ENCODE peak calls at places on chromosomes 1 and 21, in four cellular contexts. D is GM23338; I is CD4-positive, alpha-beta memory T cell; A is neuronal stem cell. W is an unnamed sample. For H3K36me3, the result is how much of the 10 kb centered on the place peaks cover.

GRCh38 chr21:21632926-21633325 is 634.7 kb downstream of the NCAM2 start:
- DNase-seq in A (no peak), I (no peak), D (no peak), W (no peak)

GRCh38 chr1:175397103-175397502 is 204.5 kb upstream of the KIAA0040 start:
- DNase-seq in D (no peak), I (no peak), A (no peak), W (no peak)

GRCh38 chr1:77350012-77350411 is 68.2 kb downstream of the AK5 start:
- DNase-seq in A (no peak), D (no peak), I (no peak), W (no peak)

GRCh38 chr1:41917051-41917530 is 1.6 kb downstream of the HIVEP3 start:
- DNase-seq in A (no peak), D (no peak), I (no peak), W (no peak)

GRCh38 chr1:186950547-186950946 is 121.8 kb downstream of the PLA2G4A start:
- DNase-seq in I (no peak), D (no peak), A (no peak), W (no peak)

GRCh38 chr1:206107168-206107544 is 10.0 kb downstream of the AVPR1B start:
- DNase-seq in D (no peak), A (no peak), I (no peak), W (no peak)

GRCh38 chr1:15994590-15995351 is 9.3 kb upstream of the SRARP start:
- DNase-seq in A (no peak), I (no peak), D (peak), W (peak)

GRCh38 chr1:149849246-149849946 is 50.0 kb upstream of the BOLA1 start:
- DNase-seq in I (no peak), A (no peak), D (peak), W (no peak)

GRCh38 chr21:14545906-14546480 is at the start of gene SAMSN1:
- DNase-seq in A (no peak), I (peak), D (no peak), W (no peak)

GRCh38 chr1:43435146-43436145 is 18.3 kb downstream of the HYI start:
- DNase-seq in D (peak), I (no peak), A (no peak), W (peak)

GRCh38 chr1:32223683-32224082 is 1.5 kb downstream of the EIF3I start:
- DNase-seq in D (no peak), A (no peak), I (no peak), W (no peak)
- H3K4me3 ChIP-seq in D (peak), A (peak), I (no peak), W (no peak)

GRCh38 chr1:212871976-212872375 is 13.9 kb downstream of the FLVCR1 start:
- DNase-seq in I (no peak), A (no peak), D (no peak), W (no peak)

GRCh38 chr1:212878418-212878817 is 20.3 kb downstream of the FLVCR1 start:
- DNase-seq in D (no peak), A (no peak), I (no peak), W (no peak)

DNA sequence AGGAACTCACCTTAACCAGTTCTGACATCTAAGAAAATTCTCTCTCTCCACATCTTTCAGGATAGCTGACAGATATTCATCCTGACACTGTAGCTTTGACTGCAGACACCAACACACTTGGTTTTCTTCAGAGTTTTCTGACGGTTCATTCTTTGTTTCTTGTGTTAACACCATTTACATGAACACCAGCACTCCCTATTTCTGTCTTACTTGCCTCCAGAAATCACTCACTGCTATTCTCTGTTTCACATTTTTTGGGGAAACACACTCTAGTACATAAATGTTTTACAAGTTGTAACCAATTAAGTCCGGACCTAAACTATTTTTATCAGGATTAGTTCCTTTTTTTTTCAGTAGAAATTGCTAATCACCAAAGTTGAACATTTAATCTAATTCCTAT is 15.4 kb downstream of the FLVCR1 start:
- DNase-seq in D (no peak), I (no peak), A (no peak), W (no peak)
- H3K36me3 ChIP-seq in D (half or more), I (under half), A (under half), W (under half)

GRCh38 chr1:208921259-208921658 is 662.3 kb upstream of the CAMK1G start:
- DNase-seq in I (no peak), D (no peak), A (no peak), W (no peak)

GRCh38 chr1:208928335-208928734 is 655.2 kb upstream of the CAMK1G start:
- DNase-seq in I (no peak), A (no peak), D (no peak), W (no peak)

GRCh38 chr1:208919371-208919770 is 664.1 kb upstream of the CAMK1G start:
- DNase-seq in D (no peak), A (no peak), I (no peak), W (no peak)

GRCh38 chr1:208924958-208925357 is 658.6 kb upstream of the CAMK1G start:
- DNase-seq in D (no peak), A (no peak), I (no peak), W (no peak)

DNA sequence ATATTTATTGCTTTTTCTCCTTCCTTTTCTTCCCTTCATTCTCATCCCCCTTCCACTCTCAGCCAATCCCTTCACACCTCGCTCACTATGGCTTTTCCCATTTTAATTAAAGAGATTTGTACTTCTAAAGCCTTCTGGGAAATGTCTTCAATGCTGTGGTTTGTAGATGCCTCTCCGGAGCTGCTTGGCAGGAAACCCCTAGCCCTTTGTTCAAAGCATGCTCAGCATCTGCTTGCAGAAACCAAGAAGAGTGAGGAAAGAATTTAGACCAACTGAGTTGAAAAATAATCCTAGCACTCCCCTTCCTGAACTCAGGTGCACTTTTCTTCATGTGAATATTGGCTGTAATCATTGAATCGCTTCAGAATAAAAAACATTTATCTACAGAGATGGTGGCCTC is 659.5 kb upstream of the CAMK1G start:
- DNase-seq in A (no peak), D (no peak), I (no peak), W (no peak)
- H3K4me3 ChIP-seq in A (no peak), D (no peak), I (no peak), W (no peak)

GRCh38 chr1:56511323-56511722 is 68.0 kb downstream of the PLPP3 start:
- DNase-seq in D (no peak), I (no peak), A (no peak), W (no peak)

GRCh38 chr1:56508523-56508983 is 70.8 kb downstream of the PLPP3 start:
- DNase-seq in A (no peak), I (no peak), D (no peak), W (no peak)

GRCh38 chr1:56507925-56508522 is 71.3 kb downstream of the PLPP3 start:
- DNase-seq in I (no peak), A (no peak), D (no peak), W (no peak)

GRCh38 chr1:56510642-56511021 is 68.7 kb downstream of the PLPP3 start:
- DNase-seq in D (no peak), I (no peak), A (no peak), W (no peak)

GRCh38 chr1:56509713-56510641 is 69.4 kb downstream of the PLPP3 start:
- DNase-seq in I (no peak), D (peak), A (peak), W (peak)
- H3K36me3 ChIP-seq in I (under half), D (under half), A (under half), W (half or more)

GRCh38 chr1:47436304-47436978 is 1.4 kb upstream of the FOXD2 start:
- DNase-seq in A (peak), D (peak), I (peak), W (peak)
- H3K4me3 ChIP-seq in A (peak), D (peak), I (peak), W (peak)

GRCh38 chr1:145858937-145859490 is at the start of gene PIAS3:
- DNase-seq in A (peak), D (peak), I (peak), W (peak)

GRCh38 chr1:145857170-145857569 is 1.7 kb downstream of the PIAS3 start:
- DNase-seq in A (no peak), D (no peak), I (no peak), W (no peak)

GRCh38 chr1:145858238-145858936 is 494 bp downstream of the PIAS3 start:
- DNase-seq in I (peak), D (peak), A (peak), W (peak)

GRCh38 chr1:145859491-145860159 is 744 bp upstream of the PIAS3 start:
- DNase-seq in D (peak), I (peak), A (peak), W (peak)

DNA sequence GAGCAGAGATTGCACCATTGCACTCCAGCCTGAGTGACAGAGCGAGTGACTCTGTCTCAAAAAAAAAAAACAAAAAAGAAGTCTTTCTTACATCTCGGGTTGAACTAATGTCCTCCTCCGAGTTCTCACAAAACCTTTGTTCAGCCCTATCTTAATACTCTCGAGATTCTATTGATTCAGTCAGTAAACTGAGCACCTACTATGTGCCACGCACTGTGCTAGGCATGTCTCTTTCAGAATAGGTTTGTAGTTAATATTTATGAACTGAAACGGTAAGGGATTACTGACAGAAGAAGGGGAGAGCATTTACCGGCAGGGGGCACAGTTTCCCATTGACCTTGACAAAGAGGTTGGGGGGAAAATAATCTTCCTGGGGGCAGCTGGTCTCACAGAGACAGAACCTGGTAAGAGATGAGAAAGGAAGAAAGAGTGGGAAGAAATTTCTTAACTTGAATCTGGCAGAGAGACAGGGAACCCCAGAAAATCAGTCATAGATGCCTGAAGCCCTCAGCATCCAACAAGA is 3.4 kb downstream of the PIAS3 start:
- DNase-seq in D (no peak), A (no peak), I (no peak), W (no peak)
- H3K36me3 ChIP-seq in D (under half), A (under half), I (under half), W (under half)

W was measured in H7.